ENCODE peak calls at places on chromosomes 6 and 20, in seven cellular contexts. One of them, this sample, is unnamed. For H3K4me1, the result is how much of the 10 kb centered on the place peaks cover.

GRCh38 chr6:52307900-52308372 is 23.4 kb upstream of the MCM3 start:
- DNase-seq in GM23338: no peak
- DNase-seq in HAP-1: no peak
- DNase-seq in tibial nerve: no peak
- DNase-seq in HepG2: no peak
- DNase-seq in CD8-positive, alpha-beta memory T cell: peak
- DNase-seq in effector memory CD4-positive, alpha-beta T cell: no peak
- DNase-seq in this sample: no peak

GRCh38 chr6:163080228-163080627 is 334.3 kb upstream of the QKI start:
- DNase-seq in CD8-positive, alpha-beta memory T cell: no peak
- DNase-seq in effector memory CD4-positive, alpha-beta T cell: no peak
- DNase-seq in tibial nerve: no peak
- DNase-seq in GM23338: no peak
- DNase-seq in HepG2: no peak
- DNase-seq in HAP-1: no peak
- DNase-seq in this sample: no peak

GRCh38 chr6:133202610-133203343 is 38.4 kb upstream of the EYA4 start:
- DNase-seq in GM23338: no peak
- DNase-seq in tibial nerve: no peak
- DNase-seq in HAP-1: no peak
- DNase-seq in effector memory CD4-positive, alpha-beta T cell: no peak
- DNase-seq in CD8-positive, alpha-beta memory T cell: no peak
- DNase-seq in HepG2: no peak
- DNase-seq in this sample: no peak

GRCh38 chr20:38125157-38126056 is 39.7 kb downstream of the TGM2 start:
- DNase-seq in tibial nerve: peak
- DNase-seq in effector memory CD4-positive, alpha-beta T cell: no peak
- DNase-seq in GM23338: no peak
- DNase-seq in HAP-1: no peak
- DNase-seq in HepG2: peak
- DNase-seq in CD8-positive, alpha-beta memory T cell: no peak
- DNase-seq in this sample: peak

GRCh38 chr6:28215425-28215824 is 9.7 kb upstream of the ZSCAN9 start:
- DNase-seq in CD8-positive, alpha-beta memory T cell: no peak
- DNase-seq in HAP-1: peak
- DNase-seq in HepG2: no peak
- DNase-seq in tibial nerve: no peak
- DNase-seq in GM23338: peak
- DNase-seq in effector memory CD4-positive, alpha-beta T cell: no peak
- DNase-seq in this sample: no peak

GRCh38 chr20:48196486-48196885 is 411.2 kb upstream of the SULF2 start:
- DNase-seq in CD8-positive, alpha-beta memory T cell: no peak
- DNase-seq in HAP-1: no peak
- DNase-seq in HepG2: no peak
- DNase-seq in tibial nerve: no peak
- DNase-seq in effector memory CD4-positive, alpha-beta T cell: no peak
- DNase-seq in GM23338: no peak
- DNase-seq in this sample: no peak

GRCh38 chr20:40506567-40506966 is 182.5 kb downstream of the MAFB start:
- DNase-seq in CD8-positive, alpha-beta memory T cell: no peak
- DNase-seq in tibial nerve: peak
- DNase-seq in HAP-1: no peak
- DNase-seq in HepG2: peak
- DNase-seq in effector memory CD4-positive, alpha-beta T cell: no peak
- DNase-seq in GM23338: no peak
- DNase-seq in this sample: peak

GRCh38 chr20:34927736-34928135 is 27.9 kb downstream of the GSS start:
- DNase-seq in GM23338: no peak
- DNase-seq in effector memory CD4-positive, alpha-beta T cell: no peak
- DNase-seq in HAP-1: no peak
- DNase-seq in tibial nerve: no peak
- DNase-seq in CD8-positive, alpha-beta memory T cell: no peak
- DNase-seq in HepG2: no peak
- DNase-seq in this sample: no peak

GRCh38 chr20:19786311-19786710 is 28.3 kb downstream of the RIN2 start:
- DNase-seq in effector memory CD4-positive, alpha-beta T cell: no peak
- DNase-seq in GM23338: peak
- DNase-seq in tibial nerve: no peak
- DNase-seq in HAP-1: peak
- DNase-seq in CD8-positive, alpha-beta memory T cell: no peak
- DNase-seq in HepG2: no peak
- DNase-seq in this sample: peak

GRCh38 chr6:153048631-153049030 is 46.1 kb upstream of the MTRF1L start:
- DNase-seq in HepG2: no peak
- DNase-seq in GM23338: no peak
- DNase-seq in HAP-1: no peak
- DNase-seq in CD8-positive, alpha-beta memory T cell: no peak
- DNase-seq in tibial nerve: no peak
- DNase-seq in effector memory CD4-positive, alpha-beta T cell: no peak
- DNase-seq in this sample: no peak

GRCh38 chr6:14957355-14958059 is 288.4 kb upstream of the JARID2 start:
- DNase-seq in tibial nerve: no peak
- DNase-seq in effector memory CD4-positive, alpha-beta T cell: no peak
- DNase-seq in CD8-positive, alpha-beta memory T cell: no peak
- DNase-seq in GM23338: no peak
- DNase-seq in HepG2: no peak
- DNase-seq in HAP-1: no peak
- DNase-seq in this sample: no peak

GRCh38 chr6:83707829-83708545 is 914 bp downstream of the SNAP91 start:
- DNase-seq in CD8-positive, alpha-beta memory T cell: no peak
- DNase-seq in GM23338: peak
- DNase-seq in HAP-1: peak
- DNase-seq in effector memory CD4-positive, alpha-beta T cell: no peak
- DNase-seq in tibial nerve: no peak
- DNase-seq in HepG2: no peak
- DNase-seq in this sample: no peak

GRCh38 chr6:83708546-83708969 is 343 bp downstream of the SNAP91 start:
- DNase-seq in HAP-1: peak
- DNase-seq in HepG2: no peak
- DNase-seq in effector memory CD4-positive, alpha-beta T cell: no peak
- DNase-seq in CD8-positive, alpha-beta memory T cell: no peak
- DNase-seq in tibial nerve: no peak
- DNase-seq in GM23338: peak
- DNase-seq in this sample: no peak

GRCh38 chr6:83711958-83712357 is 3.1 kb upstream of the SNAP91 start:
- DNase-seq in CD8-positive, alpha-beta memory T cell: no peak
- DNase-seq in GM23338: no peak
- DNase-seq in tibial nerve: no peak
- DNase-seq in effector memory CD4-positive, alpha-beta T cell: no peak
- DNase-seq in HepG2: no peak
- DNase-seq in HAP-1: no peak
- DNase-seq in this sample: no peak

GRCh38 chr6:83708970-83709747 is at the start of gene SNAP91:
- DNase-seq in effector memory CD4-positive, alpha-beta T cell: no peak
- DNase-seq in HAP-1: peak
- DNase-seq in tibial nerve: no peak
- DNase-seq in CD8-positive, alpha-beta memory T cell: no peak
- DNase-seq in GM23338: peak
- DNase-seq in HepG2: no peak
- DNase-seq in this sample: no peak

DNA sequence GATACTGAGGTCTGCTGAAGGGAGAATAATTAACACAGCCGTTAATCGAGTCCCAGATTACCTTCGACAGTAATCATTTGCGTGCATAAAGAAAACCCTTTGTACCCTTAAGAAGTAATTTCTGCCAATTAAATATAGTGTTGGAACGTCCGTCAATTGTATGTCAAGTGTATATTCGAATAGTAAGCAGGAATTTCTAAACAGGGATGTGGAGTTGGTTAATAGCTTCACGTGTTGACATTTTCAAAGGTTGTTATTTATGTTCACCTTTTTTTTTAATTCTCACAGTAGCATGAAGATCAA is 798 bp upstream of the SNAP91 start:
- DNase-seq in CD8-positive, alpha-beta memory T cell: no peak
- DNase-seq in tibial nerve: no peak
- DNase-seq in HepG2: no peak
- DNase-seq in HAP-1: no peak
- DNase-seq in GM23338: no peak
- DNase-seq in effector memory CD4-positive, alpha-beta T cell: no peak
- DNase-seq in this sample: no peak
- H3K4me1 ChIP-seq in CD8-positive, alpha-beta memory T cell: under half
- H3K4me1 ChIP-seq in tibial nerve: under half
- H3K4me1 ChIP-seq in HepG2: under half
- H3K4me1 ChIP-seq in HAP-1: under half
- H3K4me1 ChIP-seq in GM23338: under half
- H3K4me1 ChIP-seq in effector memory CD4-positive, alpha-beta T cell: under half
- H3K4me1 ChIP-seq in this sample: under half

GRCh38 chr6:16676978-16677377 is 84.3 kb downstream of the ATXN1 start:
- DNase-seq in tibial nerve: no peak
- DNase-seq in effector memory CD4-positive, alpha-beta T cell: no peak
- DNase-seq in HAP-1: no peak
- DNase-seq in GM23338: peak
- DNase-seq in CD8-positive, alpha-beta memory T cell: no peak
- DNase-seq in HepG2: peak
- DNase-seq in this sample: no peak

GRCh38 chr6:16677458-16677857 is 83.8 kb downstream of the ATXN1 start:
- DNase-seq in HepG2: no peak
- DNase-seq in effector memory CD4-positive, alpha-beta T cell: no peak
- DNase-seq in HAP-1: no peak
- DNase-seq in CD8-positive, alpha-beta memory T cell: no peak
- DNase-seq in tibial nerve: no peak
- DNase-seq in GM23338: no peak
- DNase-seq in this sample: no peak

GRCh38 chr6:16676376-16676775 is 84.9 kb downstream of the ATXN1 start:
- DNase-seq in tibial nerve: no peak
- DNase-seq in HAP-1: no peak
- DNase-seq in HepG2: peak
- DNase-seq in GM23338: no peak
- DNase-seq in CD8-positive, alpha-beta memory T cell: no peak
- DNase-seq in effector memory CD4-positive, alpha-beta T cell: no peak
- DNase-seq in this sample: no peak

GRCh38 chr6:16673011-16673797 is 88.1 kb downstream of the ATXN1 start:
- DNase-seq in HepG2: no peak
- DNase-seq in GM23338: no peak
- DNase-seq in effector memory CD4-positive, alpha-beta T cell: no peak
- DNase-seq in HAP-1: no peak
- DNase-seq in CD8-positive, alpha-beta memory T cell: no peak
- DNase-seq in tibial nerve: no peak
- DNase-seq in this sample: no peak

DNA sequence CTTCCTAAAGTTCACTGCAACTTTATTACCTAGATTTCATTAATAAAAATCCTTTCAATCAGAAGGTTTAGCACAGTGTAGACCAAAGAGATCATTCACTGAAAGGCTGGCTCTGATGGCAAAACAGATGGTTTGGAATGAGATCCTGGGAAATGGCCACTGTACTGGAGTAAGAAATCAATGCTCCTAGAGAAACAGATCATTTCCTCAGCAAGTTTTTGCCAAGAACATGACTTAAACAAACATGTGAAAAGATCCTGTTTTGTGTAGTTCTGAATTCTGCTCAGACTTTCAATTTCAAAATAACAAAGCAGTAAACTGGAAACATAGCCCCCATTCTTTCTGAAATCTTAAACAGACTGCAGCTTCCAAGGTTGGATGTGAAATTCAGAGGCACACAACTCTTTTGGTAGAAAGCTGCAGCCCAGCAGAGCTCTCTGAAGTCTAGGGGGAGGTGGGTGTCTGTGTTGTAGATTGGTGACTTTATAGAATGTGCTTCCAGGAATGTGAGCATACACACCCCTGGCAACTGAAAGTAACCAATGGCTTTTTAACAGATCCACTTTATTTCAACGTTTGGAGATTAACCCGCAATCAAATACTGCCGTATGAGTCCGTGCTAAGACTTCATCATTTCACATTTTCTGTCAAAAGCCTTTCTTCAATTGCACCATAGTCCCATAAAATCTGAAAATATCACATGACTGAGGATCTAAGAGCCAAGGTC is 86.4 kb downstream of the ATXN1 start:
- DNase-seq in GM23338: no peak
- DNase-seq in tibial nerve: no peak
- DNase-seq in effector memory CD4-positive, alpha-beta T cell: no peak
- DNase-seq in HAP-1: no peak
- DNase-seq in CD8-positive, alpha-beta memory T cell: no peak
- DNase-seq in HepG2: peak
- DNase-seq in this sample: no peak
- H3K4me1 ChIP-seq in GM23338: under half
- H3K4me1 ChIP-seq in tibial nerve: under half
- H3K4me1 ChIP-seq in effector memory CD4-positive, alpha-beta T cell: under half
- H3K4me1 ChIP-seq in HAP-1: under half
- H3K4me1 ChIP-seq in CD8-positive, alpha-beta memory T cell: under half
- H3K4me1 ChIP-seq in HepG2: half or more
- H3K4me1 ChIP-seq in this sample: under half

GRCh38 chr6:161341638-161342037 is 67.8 kb upstream of the AGPAT4 start:
- DNase-seq in HAP-1: no peak
- DNase-seq in HepG2: no peak
- DNase-seq in CD8-positive, alpha-beta memory T cell: no peak
- DNase-seq in effector memory CD4-positive, alpha-beta T cell: no peak
- DNase-seq in tibial nerve: no peak
- DNase-seq in GM23338: no peak
- DNase-seq in this sample: no peak
- H3K4me1 ChIP-seq in HAP-1: under half
- H3K4me1 ChIP-seq in HepG2: under half
- H3K4me1 ChIP-seq in CD8-positive, alpha-beta memory T cell: under half
- H3K4me1 ChIP-seq in effector memory CD4-positive, alpha-beta T cell: under half
- H3K4me1 ChIP-seq in tibial nerve: under half
- H3K4me1 ChIP-seq in GM23338: under half
- H3K4me1 ChIP-seq in this sample: under half

DNA sequence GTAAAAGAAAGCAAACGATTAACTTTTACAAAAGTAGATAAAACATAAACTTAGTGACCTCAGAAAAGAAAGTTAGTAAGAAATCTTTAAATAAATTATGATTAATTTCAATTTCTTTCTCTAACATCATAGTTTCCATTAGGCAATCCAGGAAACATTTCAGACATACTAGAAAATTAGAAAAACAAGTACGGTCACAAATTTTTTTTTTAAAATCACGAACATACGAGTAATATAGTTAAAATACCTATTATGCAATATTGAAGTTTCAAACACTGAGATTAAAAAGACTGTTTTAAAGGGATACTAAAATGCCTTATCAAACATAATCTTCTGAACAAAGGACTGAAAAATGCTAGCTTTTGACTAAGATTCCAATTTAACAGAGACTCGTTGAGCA is 26.2 kb downstream of the NOL7 start:
- DNase-seq in GM23338: no peak
- DNase-seq in effector memory CD4-positive, alpha-beta T cell: no peak
- DNase-seq in HepG2: no peak
- DNase-seq in CD8-positive, alpha-beta memory T cell: no peak
- DNase-seq in tibial nerve: no peak
- DNase-seq in HAP-1: no peak
- DNase-seq in this sample: no peak
- H3K4me1 ChIP-seq in GM23338: under half
- H3K4me1 ChIP-seq in effector memory CD4-positive, alpha-beta T cell: under half
- H3K4me1 ChIP-seq in HepG2: under half
- H3K4me1 ChIP-seq in CD8-positive, alpha-beta memory T cell: under half
- H3K4me1 ChIP-seq in tibial nerve: under half
- H3K4me1 ChIP-seq in HAP-1: under half
- H3K4me1 ChIP-seq in this sample: under half